ENCODE peak calls at places on chromosome 22, in six cellular contexts. H is lower leg skin, P is GM23338, D is colonic mucosa, U is fibroblast of the aortic adventitia, J is osteocyte. V is an unnamed sample.

GRCh38 chr22:31846161-31847115 is 92.6 kb downstream of the DEPDC5 start:
- DNase-seq in H (no peak), P (peak), D (no peak), U (peak), J (no peak), V (peak)

GRCh38 chr22:32533265-32534068 is 58.9 kb downstream of the FBXO7 start:
- DNase-seq in H (no peak), P (no peak), D (no peak), U (peak), J (no peak), V (no peak)

GRCh38 chr22:49768961-49769690 is 58.5 kb downstream of the BRD1 start:
- DNase-seq in H (no peak), P (no peak), D (no peak), U (peak), J (no peak), V (no peak)

GRCh38 chr22:44185237-44186120 is 4.8 kb downstream of the PARVG start:
- DNase-seq in H (no peak), P (no peak), D (no peak), U (no peak), J (no peak), V (no peak)

GRCh38 chr22:44133901-44134511 is 46.7 kb upstream of the PARVG start:
- DNase-seq in H (no peak), P (no peak), D (no peak), U (peak), J (no peak), V (no peak)

GRCh38 chr22:30968015-30968923 is at the start of gene MORC2:
- DNase-seq in H (no peak), P (peak), D (peak), U (peak), J (no peak), V (peak)

GRCh38 chr22:38732251-38732815 is 23.5 kb downstream of the SUN2 start:
- DNase-seq in H (no peak), P (no peak), D (no peak), U (no peak), J (no peak), V (no peak)

GRCh38 chr22:50703726-50704509 is 31.3 kb downstream of the SHANK3 start:
- DNase-seq in H (no peak), P (no peak), D (no peak), U (no peak), J (no peak), V (no peak)

GRCh38 chr22:50189184-50189848 is 3.6 kb downstream of the TRABD start:
- DNase-seq in H (no peak), P (no peak), D (peak), U (no peak), J (no peak), V (no peak)

GRCh38 chr22:30876221-30876751 is 92.3 kb downstream of the MORC2 start:
- DNase-seq in H (no peak), P (no peak), D (no peak), U (no peak), J (no peak), V (no peak)

GRCh38 chr22:50674127-50674493 is 1.5 kb downstream of the SHANK3 start:
- DNase-seq in H (no peak), P (peak), D (no peak), U (no peak), J (peak), V (no peak)

GRCh38 chr22:31826443-31826842 is 72.6 kb downstream of the DEPDC5 start:
- DNase-seq in H (no peak), P (no peak), D (no peak), U (no peak), J (no peak), V (no peak)

GRCh38 chr22:50481440-50482106 is at the start of gene ADM2:
- DNase-seq in H (no peak), P (peak), D (peak), U (peak), J (no peak), V (peak)

GRCh38 chr22:31932863-31933262 is 11.5 kb upstream of the YWHAH start:
- DNase-seq in H (no peak), P (no peak), D (no peak), U (no peak), J (no peak), V (no peak)

GRCh38 chr22:38923463-38924196 is 33.8 kb upstream of the APOBEC3A start:
- DNase-seq in H (peak), P (peak), D (peak), U (peak), J (peak), V (peak)

GRCh38 chr22:49211176-49211575 is 616.5 kb downstream of the BRD1 start:
- DNase-seq in H (no peak), P (no peak), D (no peak), U (no peak), J (peak), V (no peak)

GRCh38 chr22:17105143-17106129 is 15.7 kb downstream of the TMEM121B start:
- DNase-seq in H (no peak), P (no peak), D (no peak), U (no peak), J (no peak), V (no peak)

GRCh38 chr22:37930270-37930951 is 23.0 kb downstream of the C22orf23 start:
- DNase-seq in H (no peak), P (peak), D (no peak), U (peak), J (no peak), V (no peak)

GRCh38 chr22:41286639-41287091 is 678 bp upstream of the RANGAP1 start:
- DNase-seq in H (peak), P (no peak), D (no peak), U (peak), J (no peak), V (peak)

GRCh38 chr22:50621948-50622722 is 5.8 kb downstream of the ARSA start:
- DNase-seq in H (no peak), P (no peak), D (peak), U (no peak), J (no peak), V (peak)

GRCh38 chr22:35308480-35308945 is 8.8 kb downstream of the TOM1 start:
- DNase-seq in H (no peak), P (no peak), D (no peak), U (no peak), J (no peak), V (no peak)

GRCh38 chr22:42902875-42903510 is 45.9 kb upstream of the ARFGAP3 start:
- DNase-seq in H (no peak), P (peak), D (no peak), U (no peak), J (no peak), V (no peak)

GRCh38 chr22:41862530-41863266 is 29.8 kb downstream of the SREBF2 start:
- DNase-seq in H (no peak), P (no peak), D (no peak), U (no peak), J (no peak), V (no peak)

GRCh38 chr22:33409134-33409533 is 351.0 kb upstream of the SYN3 start:
- DNase-seq in H (no peak), P (peak), D (no peak), U (no peak), J (no peak), V (no peak)

GRCh38 chr22:29147241-29147919 is 58.3 kb upstream of the EMID1 start:
- DNase-seq in H (no peak), P (no peak), D (no peak), U (no peak), J (no peak), V (no peak)

GRCh38 chr22:30822216-30823014 is 127.7 kb downstream of the OSBP2 start:
- DNase-seq in H (no peak), P (peak), D (no peak), U (no peak), J (no peak), V (no peak)

GRCh38 chr22:38308791-38309498 is 8.3 kb downstream of the CSNK1E start:
- DNase-seq in H (no peak), P (no peak), D (no peak), U (no peak), J (no peak), V (no peak)

GRCh38 chr22:48951836-48952235 is 875.8 kb downstream of the BRD1 start:
- DNase-seq in H (peak), P (no peak), D (no peak), U (no peak), J (peak), V (no peak)

GRCh38 chr22:44181033-44181911 is 547 bp downstream of the PARVG start:
- DNase-seq in H (no peak), P (no peak), D (peak), U (no peak), J (no peak), V (no peak)

GRCh38 chr22:43537019-43537585 is 125.3 kb downstream of the MPPED1 start:
- DNase-seq in H (no peak), P (no peak), D (no peak), U (no peak), J (peak), V (peak)

GRCh38 chr22:28244760-28245159 is 325.7 kb upstream of the PITPNB start:
- DNase-seq in H (no peak), P (no peak), D (no peak), U (no peak), J (no peak), V (no peak)

GRCh38 chr22:45212992-45213751 is 27.5 kb downstream of the KIAA0930 start:
- DNase-seq in H (no peak), P (no peak), D (no peak), U (peak), J (no peak), V (no peak)

GRCh38 chr22:45210577-45211431 is 29.9 kb downstream of the KIAA0930 start:
- DNase-seq in H (no peak), P (no peak), D (no peak), U (peak), J (no peak), V (no peak)

GRCh38 chr22:45211848-45212247 is 28.8 kb downstream of the KIAA0930 start:
- DNase-seq in H (no peak), P (no peak), D (no peak), U (peak), J (no peak), V (no peak)

GRCh38 chr22:45211435-45211834 is 29.3 kb downstream of the KIAA0930 start:
- DNase-seq in H (no peak), P (no peak), D (no peak), U (no peak), J (no peak), V (no peak)

GRCh38 chr22:45212306-45212709 is 28.4 kb downstream of the KIAA0930 start:
- DNase-seq in H (peak), P (peak), D (peak), U (peak), J (peak), V (no peak)
- TF ChIP-seq CTCF in H (no peak), P (no peak), D (no peak), U (peak), J (peak), V (no peak)

DNA sequence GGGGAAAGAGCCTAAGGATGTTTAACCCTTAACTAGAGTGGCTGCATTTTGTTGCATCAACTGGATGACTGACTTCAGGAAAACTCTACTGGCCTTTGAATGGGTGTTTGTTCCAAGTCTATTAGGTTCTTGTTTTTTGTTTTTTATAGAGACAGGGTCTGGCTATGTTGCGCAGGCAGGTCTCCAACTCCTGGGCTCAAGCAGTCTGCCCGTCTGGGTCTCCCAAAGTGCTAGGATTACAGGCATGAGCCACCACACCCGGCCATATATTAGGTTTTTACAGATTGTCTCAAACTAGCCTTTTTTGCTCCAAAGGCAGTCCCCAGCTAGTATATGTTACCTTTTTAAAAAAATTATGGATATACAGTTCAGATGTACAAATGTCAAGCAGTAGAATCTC is 1.1 kb downstream of the SMARCB1 start:
- DNase-seq in H (no peak), P (no peak), D (no peak), U (no peak), J (no peak), V (no peak)
- TF ChIP-seq CTCF in H (no peak), P (no peak), D (no peak), U (no peak), J (no peak), V (no peak)

GRCh38 chr22:19639610-19640135 is 74.6 kb upstream of the SEPTIN5 start:
- DNase-seq in H (no peak), P (no peak), D (no peak), U (no peak), J (no peak), V (no peak)

GRCh38 chr22:19641983-19642451 is 72.3 kb upstream of the SEPTIN5 start:
- DNase-seq in H (no peak), P (no peak), D (no peak), U (no peak), J (no peak), V (no peak)

GRCh38 chr22:19643448-19644313 is 70.6 kb upstream of the SEPTIN5 start:
- DNase-seq in H (no peak), P (no peak), D (no peak), U (peak), J (no peak), V (no peak)

GRCh38 chr22:19640306-19640705 is 74.0 kb upstream of the SEPTIN5 start:
- DNase-seq in H (no peak), P (no peak), D (no peak), U (no peak), J (no peak), V (no peak)

GRCh38 chr22:19641254-19641982 is 72.9 kb upstream of the SEPTIN5 start:
- DNase-seq in H (no peak), P (peak), D (no peak), U (no peak), J (no peak), V (peak)
- TF ChIP-seq CTCF in H (no peak), P (peak), D (peak), U (peak), J (peak), V (peak)

GRCh38 chr22:20967697-20968201 is 694 bp downstream of the AIFM3 start:
- DNase-seq in H (no peak), P (peak), D (no peak), U (no peak), J (no peak), V (no peak)
- TF ChIP-seq CTCF in H (no peak), P (no peak), D (no peak), U (no peak), J (no peak), V (no peak)

DNA sequence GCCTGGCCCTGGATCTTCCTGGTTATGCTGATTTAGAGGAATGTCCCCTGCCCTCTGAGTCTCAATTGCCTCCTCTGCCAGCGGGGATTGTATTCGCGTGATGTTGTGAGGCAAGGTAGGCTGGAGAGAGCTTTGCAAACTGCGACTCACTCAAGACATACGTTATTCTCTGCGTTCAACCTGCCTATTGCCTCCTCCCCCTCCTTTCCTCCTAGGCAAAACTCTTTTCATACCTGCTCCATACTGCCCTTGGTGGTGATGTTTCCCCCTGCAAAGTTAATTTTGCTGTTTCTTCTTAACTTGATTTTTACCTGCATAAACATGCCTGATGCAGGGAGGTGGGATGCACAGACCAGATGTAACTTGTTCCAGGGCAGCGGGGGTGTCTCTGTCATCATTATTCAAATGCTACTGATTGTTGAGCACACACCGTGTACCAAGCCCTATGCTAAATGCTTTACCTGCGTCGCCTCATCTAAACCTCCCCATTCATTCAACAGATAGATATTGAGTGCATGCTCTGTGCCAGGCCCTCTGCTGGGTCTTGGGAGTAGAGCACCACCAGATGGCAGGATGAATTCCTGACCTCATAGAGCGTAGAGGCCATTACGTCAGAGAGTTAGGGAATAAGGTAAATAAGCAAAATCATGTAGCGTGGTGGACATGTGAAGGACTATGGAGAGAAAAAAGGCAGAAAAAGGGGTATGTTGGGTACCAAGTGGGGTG is 29.0 kb downstream of the SGSM1 start:
- DNase-seq in H (no peak), P (peak), D (peak), U (no peak), J (no peak), V (peak)
- TF ChIP-seq CTCF in H (no peak), P (peak), D (no peak), U (peak), J (no peak), V (peak)

DNA sequence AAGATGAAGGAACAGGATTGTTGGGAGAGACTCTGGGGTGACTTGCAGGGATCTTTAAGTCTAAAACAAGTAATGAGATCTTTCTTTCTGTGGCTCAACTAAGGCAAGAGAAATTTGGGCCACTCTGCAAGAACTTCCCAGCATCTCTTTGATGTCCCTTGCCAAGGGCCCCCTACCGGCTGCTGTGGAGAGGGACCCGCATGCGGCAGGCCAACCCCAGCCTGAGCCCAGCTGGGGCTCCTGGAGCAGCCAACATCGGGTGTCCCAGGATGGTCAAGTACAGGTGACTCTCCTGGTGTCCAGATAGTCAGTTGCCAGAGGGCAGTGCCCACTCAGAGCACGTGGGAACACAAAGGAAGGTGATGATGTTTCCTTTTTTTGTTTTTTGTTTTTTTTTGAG is 363.2 kb downstream of the TBC1D22A start:
- DNase-seq in H (no peak), P (peak), D (no peak), U (no peak), J (no peak), V (no peak)
- TF ChIP-seq CTCF in H (no peak), P (peak), D (no peak), U (peak), J (no peak), V (no peak)

GRCh38 chr22:26563022-26563421 is 26.9 kb downstream of the TPST2 start:
- DNase-seq in H (no peak), P (peak), D (no peak), U (no peak), J (no peak), V (no peak)
- TF ChIP-seq CTCF in H (no peak), P (peak), D (no peak), U (no peak), J (no peak), V (no peak)

DNA sequence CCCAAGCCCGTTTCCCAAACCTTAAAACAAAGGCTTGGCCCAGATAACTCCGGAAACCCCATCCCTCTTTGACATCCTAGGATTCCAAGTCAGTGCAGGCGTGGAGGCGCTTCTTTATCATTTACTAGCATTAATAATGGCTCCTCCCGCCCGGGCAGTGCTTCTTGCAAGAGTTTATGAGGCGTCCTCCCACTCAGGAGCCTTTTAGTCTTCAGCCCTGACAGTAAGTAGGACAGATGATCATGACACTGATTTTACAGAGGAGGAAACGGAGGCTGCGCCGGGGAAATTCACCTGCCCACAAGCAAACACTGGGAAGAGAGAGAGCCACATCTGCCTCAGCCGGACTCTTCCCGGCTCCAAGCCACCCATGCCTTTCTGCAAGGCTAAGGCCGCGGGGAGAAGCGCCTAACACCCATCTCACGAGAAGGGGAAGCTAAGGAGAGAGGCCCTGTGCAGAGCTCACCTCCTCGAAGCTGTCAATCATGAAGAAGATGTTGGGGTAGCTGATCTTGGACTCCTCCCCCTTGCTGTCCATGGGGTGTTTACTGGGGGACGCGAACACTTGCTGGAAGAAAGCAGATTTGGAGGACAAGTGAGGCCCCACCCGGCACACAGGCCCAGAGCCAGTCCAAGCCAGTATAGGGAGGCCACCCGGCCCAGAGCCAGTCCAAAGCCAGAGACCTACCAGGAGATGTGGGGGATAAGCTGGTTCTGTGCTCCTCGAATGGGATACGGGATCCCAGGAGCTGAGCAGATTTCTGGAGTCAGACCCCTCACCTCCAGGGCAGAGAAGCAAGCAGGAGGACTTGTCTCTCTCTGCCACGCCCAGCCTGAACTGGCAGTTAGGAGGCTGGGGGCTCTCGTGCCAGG is 35.7 kb downstream of the KIAA0930 start:
- DNase-seq in H (no peak), P (no peak), D (no peak), U (no peak), J (no peak), V (no peak)
- TF ChIP-seq CTCF in H (no peak), P (no peak), D (no peak), U (no peak), J (no peak), V (no peak)